ENCODE peak calls at places on chromosomes 11 and 22, in nine cellular contexts. E, W, B, M, U, G, K, R and Y are unnamed samples.
A peak's percentile ranks its signal among the peaks of the same experiment; 100 is the strongest.

GRCh38 chr22:27089303-27089702 is 431.9 kb downstream of the MIAT start:
- DNase-seq in K (no peak), B (no peak), M (no peak), U (no peak), E (no peak), G (no peak), R (no peak), W (no peak), Y (no peak)

GRCh38 chr11:105968021-105968697 is 53.9 kb downstream of the MSANTD4 start:
- DNase-seq in R (no peak), M (no peak), B (peak; percentile 38), K (no peak), W (peak; percentile 75), G (no peak), U (no peak), E (no peak), Y (peak; percentile 42)

GRCh38 chr11:68461284-68461861 is 821 bp downstream of the PPP6R3 start:
- DNase-seq in G (no peak), W (peak; percentile 50), E (peak; percentile 74), K (no peak), U (no peak), B (peak; percentile 58), M (peak; percentile 10), R (no peak), Y (peak; percentile 62)

GRCh38 chr11:126628450-126628789 is 272.9 kb downstream of the ST3GAL4 start:
- DNase-seq in K (no peak), B (no peak), M (no peak), G (no peak), W (no peak), R (no peak), U (no peak), E (no peak), Y (no peak)

GRCh38 chr11:95150977-95151684 is 61.5 kb downstream of the ENDOD1 start:
- DNase-seq in R (peak; percentile 88), G (peak; percentile 62), B (peak; percentile 94), U (peak; percentile 83), K (peak; percentile 92), E (peak; percentile 97), M (peak; percentile 94), W (peak; percentile 91), Y (peak; percentile 89)

GRCh38 chr11:116595305-116595880 is 177.4 kb downstream of the BUD13 start:
- DNase-seq in K (no peak), W (no peak), B (no peak), U (no peak), M (no peak), R (no peak), G (no peak), E (no peak), Y (no peak)

GRCh38 chr11:132472411-132473205 is 1059.7 kb downstream of the OPCML start:
- DNase-seq in U (peak; percentile 79), M (no peak), B (peak; percentile 43), R (no peak), W (no peak), K (no peak), E (no peak), G (no peak), Y (no peak)

GRCh38 chr11:45967506-45967905 is 45.0 kb downstream of the LARGE2 start:
- DNase-seq in B (no peak), W (no peak), R (no peak), E (no peak), K (no peak), M (no peak), U (no peak), G (no peak), Y (no peak)

DNA sequence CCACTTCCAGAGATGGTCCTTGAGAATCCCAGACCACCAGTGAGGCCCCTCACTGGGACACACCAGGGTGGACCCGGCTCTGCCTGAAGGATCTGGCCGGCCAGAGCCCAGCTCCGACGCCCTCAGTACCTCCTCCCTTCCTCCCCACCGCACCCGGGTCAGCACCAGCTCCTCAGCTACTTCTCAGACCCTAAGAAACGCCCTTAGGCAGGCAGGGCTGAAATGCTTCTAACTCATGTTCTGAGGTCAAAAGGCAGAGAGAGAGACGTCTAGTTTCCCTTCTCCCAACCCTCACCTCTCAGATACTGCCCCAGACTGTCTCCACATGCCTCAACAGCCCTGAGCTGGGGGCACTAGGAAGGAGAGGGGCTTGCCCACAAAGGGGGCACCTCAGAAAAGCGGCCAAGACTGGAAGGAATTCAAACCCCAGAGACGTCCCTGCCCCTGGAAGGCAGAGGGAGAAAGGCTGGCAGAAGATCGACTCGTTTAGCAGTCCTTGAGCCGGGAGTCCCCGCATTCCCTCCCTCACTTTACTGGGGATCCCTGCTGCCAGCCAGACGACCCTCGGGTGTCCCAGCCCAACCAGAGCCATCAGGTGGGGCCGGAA is 539 bp downstream of the USH1C start:
- DNase-seq in U (no peak), E (peak; percentile 64), G (no peak), K (no peak), W (no peak), B (no peak), R (peak; percentile 9), M (no peak), Y (no peak)
- H3K4me3 ChIP-seq in U (no peak overlapping the region), E (no peak overlapping the region), G (peak overlapping the region; percentile 34), K (peak overlapping the region; percentile 8), W (no peak overlapping the region), B (no peak overlapping the region), R (peak overlapping the region; percentile 38), M (no peak overlapping the region), Y (no peak overlapping the region)

GRCh38 chr11:65377777-65378176 is 4.7 kb downstream of the SLC25A45 start:
- DNase-seq in K (no peak), W (no peak), U (no peak), E (no peak), B (no peak), R (no peak), G (no peak), M (no peak), Y (no peak)

GRCh38 chr11:65378928-65379638 is 3.4 kb downstream of the SLC25A45 start:
- DNase-seq in W (no peak), M (peak; percentile 62), E (no peak), B (no peak), G (no peak), K (no peak), U (no peak), R (no peak), Y (no peak)

GRCh38 chr11:65379698-65380459 is 2.6 kb downstream of the SLC25A45 start:
- DNase-seq in U (no peak), R (no peak), W (no peak), E (no peak), G (no peak), M (no peak), B (no peak), K (no peak), Y (no peak)

GRCh38 chr11:65377036-65377435 is 5.4 kb downstream of the SLC25A45 start:
- DNase-seq in W (no peak), E (no peak), R (no peak), K (no peak), U (no peak), G (no peak), M (peak; percentile 64), B (no peak), Y (no peak)

DNA sequence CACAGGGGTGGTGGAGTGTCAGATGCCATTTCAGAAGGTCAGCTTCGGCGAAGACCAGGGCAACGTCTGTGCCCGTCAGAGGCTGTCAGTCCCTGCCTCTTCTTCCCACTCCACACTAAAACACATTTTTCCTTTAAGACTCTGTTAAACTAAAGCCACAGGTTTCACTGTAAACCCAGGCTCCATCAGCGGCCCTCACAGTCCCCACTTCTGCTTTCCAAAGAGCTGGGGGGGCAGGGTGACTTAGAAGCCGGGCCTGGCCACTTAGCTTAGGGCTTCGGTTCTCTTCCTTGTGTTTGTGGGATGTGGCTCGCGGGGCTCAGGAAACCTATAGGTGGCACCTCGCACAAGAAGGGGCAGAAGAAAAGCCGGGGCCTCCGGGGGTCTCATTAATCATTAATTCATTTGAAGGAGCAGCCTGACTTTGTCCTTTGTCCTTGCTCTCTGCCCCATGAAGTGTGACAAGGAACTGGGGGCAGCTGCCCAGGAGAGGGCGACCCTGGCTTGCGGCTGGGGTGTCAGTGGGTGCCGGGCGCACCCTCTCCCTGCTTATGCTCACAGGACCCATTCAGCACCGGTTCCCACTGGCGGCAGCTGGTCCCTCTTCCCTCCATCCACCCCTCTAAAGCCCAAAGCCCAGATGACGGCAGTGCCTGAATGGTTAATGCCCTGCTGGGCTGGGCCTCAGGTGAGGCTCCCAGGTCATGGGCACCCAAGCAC is 4.1 kb downstream of the SLC25A45 start:
- DNase-seq in U (no peak), M (no peak), B (no peak), G (no peak), W (no peak), K (no peak), E (no peak), R (no peak), Y (no peak)
- TF ChIP-seq CTCF in U (no peak), M (no peak), B (no peak), G (no peak), W (no peak), K (no peak), E (no peak), R (no peak), Y (no peak)

GRCh38 chr11:74008373-74009229 is at the start of gene UCP3:
- DNase-seq in R (no peak), G (no peak), W (no peak), E (peak; percentile 52), M (no peak), K (no peak), B (no peak), U (no peak), Y (no peak)

GRCh38 chr11:74006743-74007304 is 2.1 kb downstream of the UCP3 start:
- DNase-seq in E (no peak), R (no peak), B (no peak), M (no peak), K (no peak), W (no peak), G (no peak), U (no peak), Y (no peak)

GRCh38 chr11:74009230-74009547 is 304 bp upstream of the UCP3 start:
- DNase-seq in U (no peak), R (no peak), B (no peak), G (no peak), E (no peak), K (no peak), M (no peak), W (no peak), Y (no peak)

GRCh38 chr11:74005721-74006517 is 3.0 kb downstream of the UCP3 start:
- DNase-seq in M (peak; percentile 19), W (no peak), U (no peak), K (no peak), E (peak; percentile 29), G (no peak), R (no peak), B (no peak), Y (no peak)

DNA sequence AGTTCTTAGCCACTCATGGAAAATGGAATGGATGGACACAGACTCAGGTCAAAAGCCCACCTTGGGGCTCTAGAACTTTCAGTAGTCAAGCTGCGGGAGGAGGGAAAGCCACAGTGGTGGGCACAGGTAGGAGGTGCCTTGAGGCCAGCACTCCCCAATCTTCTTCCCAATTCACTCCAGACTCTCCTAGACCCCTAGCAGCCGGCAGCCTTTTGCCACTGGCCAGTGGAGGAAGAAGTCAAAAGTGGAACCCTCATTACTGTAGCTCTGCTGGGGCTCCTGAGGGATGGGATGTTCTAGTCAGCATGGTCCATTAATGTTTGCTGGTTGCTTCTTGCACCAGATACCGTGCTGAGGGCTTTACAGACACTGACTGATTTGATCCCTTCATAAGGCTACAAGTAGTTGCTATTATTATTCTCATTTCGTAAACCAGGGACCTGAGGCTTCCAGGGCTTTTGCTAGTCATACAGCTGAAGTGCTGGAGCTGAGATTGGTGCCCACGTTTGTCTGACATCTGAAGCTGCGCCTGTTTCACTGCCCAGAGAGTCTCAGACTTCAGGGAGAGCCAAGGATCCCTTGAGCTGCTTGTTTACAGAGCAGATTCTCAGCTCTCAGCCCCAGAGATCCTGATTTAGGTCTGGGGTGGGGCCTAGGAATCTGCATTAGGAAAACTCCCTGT is 1.1 kb downstream of the UCP3 start:
- DNase-seq in K (no peak), G (no peak), W (no peak), M (no peak), R (no peak), E (peak; percentile 25), U (no peak), B (no peak), Y (no peak)
- H3K4me3 ChIP-seq in K (no peak overlapping the region), G (no peak overlapping the region), W (no peak overlapping the region), M (no peak overlapping the region), R (peak overlapping the region; percentile 17), E (no peak overlapping the region), U (no peak overlapping the region), B (no peak overlapping the region), Y (no peak overlapping the region)

GRCh38 chr22:34976886-34977285 is 89.1 kb upstream of the ISX start:
- DNase-seq in B (no peak), R (no peak), U (no peak), W (no peak), K (no peak), G (no peak), M (no peak), E (no peak), Y (no peak)

GRCh38 chr22:34976474-34976873 is 89.5 kb upstream of the ISX start:
- DNase-seq in W (no peak), R (no peak), G (no peak), U (no peak), E (no peak), B (no peak), K (no peak), M (no peak), Y (no peak)

GRCh38 chr22:34973926-34974325 is 92.0 kb upstream of the ISX start:
- DNase-seq in R (no peak), K (no peak), M (no peak), B (no peak), G (no peak), E (peak; percentile 46), W (no peak), U (peak; percentile 74), Y (peak; percentile 1)

GRCh38 chr22:34973016-34973415 is 92.9 kb upstream of the ISX start:
- DNase-seq in W (no peak), M (no peak), G (no peak), E (peak; percentile 55), K (no peak), B (no peak), R (no peak), U (peak; percentile 20), Y (no peak)

GRCh38 chr22:34975721-34976120 is 90.2 kb upstream of the ISX start:
- DNase-seq in R (no peak), M (no peak), W (no peak), B (no peak), K (no peak), U (peak; percentile 7), G (no peak), E (peak; percentile 57), Y (no peak)
- TF ChIP-seq CTCF in R (no peak), M (no peak), W (no peak), B (no peak), K (no peak), U (peak; percentile 3), G (no peak), E (peak; percentile 67), Y (no peak)